ENCODE peak calls at places on chromosomes 11 and 22, in four cellular contexts. One of them, this sample, is unnamed.

GRCh38 chr22:42777126-42777525 is 56.5 kb upstream of the A4GALT start:
- DNase-seq in astrocyte of the hippocampus: no peak
- DNase-seq in iPS-NIHi11: no peak
- DNase-seq in NCI-H1092 treated with DMSO at 0.1 percent for 48 hours: no peak
- DNase-seq in this sample: no peak

GRCh38 chr11:69380451-69380901 is 86.5 kb downstream of the MYEOV start:
- DNase-seq in iPS-NIHi11: no peak
- DNase-seq in astrocyte of the hippocampus: no peak
- DNase-seq in NCI-H1092 treated with DMSO at 0.1 percent for 48 hours: no peak
- DNase-seq in this sample: no peak

GRCh38 chr22:46043816-46044717 is 67.1 kb upstream of the WNT7B start:
- DNase-seq in NCI-H1092 treated with DMSO at 0.1 percent for 48 hours: no peak
- DNase-seq in iPS-NIHi11: no peak
- DNase-seq in astrocyte of the hippocampus: peak; percentile 64
- DNase-seq in this sample: peak; percentile 68

GRCh38 chr22:19822301-19823117 is 32.2 kb downstream of the GNB1L start:
- DNase-seq in iPS-NIHi11: peak; percentile 34
- DNase-seq in NCI-H1092 treated with DMSO at 0.1 percent for 48 hours: no peak
- DNase-seq in astrocyte of the hippocampus: no peak
- DNase-seq in this sample: no peak

GRCh38 chr11:95445746-95446333 is 214.8 kb upstream of the SESN3 start:
- DNase-seq in NCI-H1092 treated with DMSO at 0.1 percent for 48 hours: no peak
- DNase-seq in iPS-NIHi11: no peak
- DNase-seq in astrocyte of the hippocampus: no peak
- DNase-seq in this sample: no peak

GRCh38 chr11:17406082-17406817 is 17.8 kb upstream of the KCNJ11 start:
- DNase-seq in iPS-NIHi11: no peak
- DNase-seq in astrocyte of the hippocampus: no peak
- DNase-seq in NCI-H1092 treated with DMSO at 0.1 percent for 48 hours: no peak
- DNase-seq in this sample: no peak

GRCh38 chr11:110736158-110736553 is 23.9 kb upstream of the ARHGAP20 start:
- DNase-seq in NCI-H1092 treated with DMSO at 0.1 percent for 48 hours: no peak
- DNase-seq in astrocyte of the hippocampus: no peak
- DNase-seq in iPS-NIHi11: no peak
- DNase-seq in this sample: no peak

GRCh38 chr22:23684051-23684450 is 6.8 kb upstream of the RGL4 start:
- DNase-seq in astrocyte of the hippocampus: no peak
- DNase-seq in iPS-NIHi11: no peak
- DNase-seq in NCI-H1092 treated with DMSO at 0.1 percent for 48 hours: no peak
- DNase-seq in this sample: no peak

GRCh38 chr11:105979997-105980703 is 41.9 kb downstream of the MSANTD4 start:
- DNase-seq in astrocyte of the hippocampus: no peak
- DNase-seq in iPS-NIHi11: no peak
- DNase-seq in NCI-H1092 treated with DMSO at 0.1 percent for 48 hours: no peak
- DNase-seq in this sample: no peak

GRCh38 chr11:61602775-61603569 is 22.1 kb upstream of the SYT7 start:
- DNase-seq in astrocyte of the hippocampus: peak; percentile 77
- DNase-seq in NCI-H1092 treated with DMSO at 0.1 percent for 48 hours: peak; percentile 45
- DNase-seq in iPS-NIHi11: no peak
- DNase-seq in this sample: no peak

GRCh38 chr11:73466643-73467042 is 90.4 kb downstream of the RELT start:
- DNase-seq in astrocyte of the hippocampus: no peak
- DNase-seq in NCI-H1092 treated with DMSO at 0.1 percent for 48 hours: no peak
- DNase-seq in iPS-NIHi11: no peak
- DNase-seq in this sample: no peak

GRCh38 chr22:32868928-32869327 is 67.4 kb downstream of the TIMP3 start:
- DNase-seq in astrocyte of the hippocampus: no peak
- DNase-seq in iPS-NIHi11: no peak
- DNase-seq in NCI-H1092 treated with DMSO at 0.1 percent for 48 hours: no peak
- DNase-seq in this sample: no peak

GRCh38 chr11:65592840-65593517 is 2.6 kb downstream of the KCNK7 start:
- DNase-seq in iPS-NIHi11: no peak
- DNase-seq in NCI-H1092 treated with DMSO at 0.1 percent for 48 hours: no peak
- DNase-seq in astrocyte of the hippocampus: no peak
- DNase-seq in this sample: no peak

This sample was measured in DMS153.